ENCODE peak calls at places on chromosomes 6 and 20, in nine cellular contexts. J, E, A, F, S, X, L, Y and K are unnamed samples.

GRCh38 chr6:158489441-158489840 is 70.5 kb upstream of the TMEM181 start:
- DNase-seq in J (no peak), E (no peak), A (no peak), F (no peak), S (no peak), X (no peak), L (no peak), Y (no peak), K (no peak)

GRCh38 chr20:57220187-57221165 is 46.0 kb downstream of the BMP7 start:
- DNase-seq in J (no peak), E (no peak), A (no peak), F (no peak), S (no peak), X (no peak), L (no peak), Y (no peak), K (no peak)

GRCh38 chr6:13586936-13587542 is 12.6 kb downstream of the SIRT5 start:
- DNase-seq in J (no peak), E (no peak), A (no peak), F (no peak), S (no peak), X (no peak), L (no peak), Y (no peak), K (no peak)

GRCh38 chr6:83970582-83970981 is 63.0 kb upstream of the MRAP2 start:
- DNase-seq in J (no peak), E (no peak), A (no peak), F (no peak), S (no peak), X (no peak), L (no peak), Y (no peak), K (no peak)

GRCh38 chr20:23152308-23152892 is 66.3 kb upstream of the CD93 start:
- DNase-seq in J (peak), E (no peak), A (no peak), F (no peak), S (peak), X (no peak), L (no peak), Y (no peak), K (no peak)

GRCh38 chr20:49136817-49137571 is 51.1 kb downstream of the STAU1 start:
- DNase-seq in J (no peak), E (no peak), A (no peak), F (no peak), S (no peak), X (no peak), L (no peak), Y (no peak), K (no peak)

GRCh38 chr20:2390971-2391675 is 10.4 kb downstream of the TGM6 start:
- DNase-seq in J (no peak), E (no peak), A (no peak), F (no peak), S (no peak), X (no peak), L (no peak), Y (no peak), K (no peak)

GRCh38 chr6:104349191-104349590 is 510.5 kb downstream of the HACE1 start:
- DNase-seq in J (no peak), E (no peak), A (no peak), F (no peak), S (no peak), X (no peak), L (no peak), Y (no peak), K (no peak)

GRCh38 chr6:150453357-150453756 is 84.5 kb downstream of the IYD start:
- DNase-seq in J (no peak), E (no peak), A (no peak), F (no peak), S (no peak), X (no peak), L (no peak), Y (no peak), K (no peak)

GRCh38 chr6:170262481-170263088 is 28.3 kb downstream of the DLL1 start:
- DNase-seq in J (no peak), E (no peak), A (no peak), F (no peak), S (no peak), X (no peak), L (no peak), Y (no peak), K (no peak)

GRCh38 chr20:46084805-46085792 is 4.7 kb downstream of the NCOA5 start:
- DNase-seq in J (no peak), E (no peak), A (no peak), F (peak), S (no peak), X (no peak), L (no peak), Y (no peak), K (no peak)

GRCh38 chr6:167543602-167544506 is 219.0 kb downstream of the TTLL2 start:
- DNase-seq in J (peak), E (no peak), A (no peak), F (peak), S (no peak), X (no peak), L (no peak), Y (no peak), K (no peak)

GRCh38 chr6:39366875-39367618 is 44.5 kb upstream of the KCNK16 start:
- DNase-seq in J (peak), E (no peak), A (no peak), F (no peak), S (no peak), X (no peak), L (no peak), Y (no peak), K (no peak)

GRCh38 chr6:56708810-56709597 is 66.3 kb upstream of the DST start:
- DNase-seq in J (no peak), E (peak), A (no peak), F (peak), S (no peak), X (peak), L (peak), Y (peak), K (no peak)

GRCh38 chr20:63224272-63225081 is 8.5 kb upstream of the YTHDF1 start:
- DNase-seq in J (peak), E (no peak), A (no peak), F (peak), S (no peak), X (peak), L (no peak), Y (no peak), K (no peak)

GRCh38 chr20:56875052-56875663 is 246.1 kb downstream of the TFAP2C start:
- DNase-seq in J (peak), E (no peak), A (no peak), F (peak), S (no peak), X (no peak), L (peak), Y (no peak), K (peak)

GRCh38 chr20:9884666-9885065 is 45.8 kb upstream of the PAK5 start:
- DNase-seq in J (no peak), E (no peak), A (no peak), F (no peak), S (no peak), X (no peak), L (no peak), Y (peak), K (no peak)

GRCh38 chr6:28269492-28269891 is 2.5 kb downstream of the ZSCAN26 start:
- DNase-seq in J (peak), E (no peak), A (no peak), F (peak), S (no peak), X (no peak), L (peak), Y (no peak), K (peak)

GRCh38 chr6:63663147-63663877 is 27.7 kb downstream of the PHF3 start:
- DNase-seq in J (peak), E (no peak), A (no peak), F (peak), S (no peak), X (no peak), L (no peak), Y (no peak), K (no peak)

GRCh38 chr6:158072083-158072721 is 90.5 kb downstream of the SYNJ2 start:
- DNase-seq in J (peak), E (peak), A (peak), F (peak), S (peak), X (peak), L (no peak), Y (peak), K (no peak)

GRCh38 chr6:116072368-116072767 is 11.7 kb upstream of the FRK start:
- DNase-seq in J (no peak), E (peak), A (no peak), F (no peak), S (no peak), X (no peak), L (no peak), Y (no peak), K (no peak)

GRCh38 chr6:1418471-1419191 is 29.3 kb downstream of the FOXF2 start:
- DNase-seq in J (no peak), E (no peak), A (no peak), F (peak), S (no peak), X (no peak), L (no peak), Y (no peak), K (no peak)

GRCh38 chr6:1611322-1611571 is 1.5 kb downstream of the FOXC1 start:
- DNase-seq in J (no peak), E (no peak), A (no peak), F (no peak), S (no peak), X (peak), L (no peak), Y (peak), K (no peak)

GRCh38 chr6:109347779-109348178 is 34.5 kb downstream of the CD164 start:
- DNase-seq in J (no peak), E (no peak), A (no peak), F (no peak), S (no peak), X (no peak), L (no peak), Y (no peak), K (no peak)

GRCh38 chr20:37898301-37899104 is 4.4 kb upstream of the VSTM2L start:
- DNase-seq in J (no peak), E (no peak), A (no peak), F (no peak), S (no peak), X (no peak), L (no peak), Y (no peak), K (no peak)

GRCh38 chr6:37779902-37780628 is 39.5 kb upstream of the ZFAND3 start:
- DNase-seq in J (no peak), E (no peak), A (no peak), F (no peak), S (no peak), X (peak), L (no peak), Y (peak), K (no peak)

GRCh38 chr6:1696495-1696850 is 86.8 kb downstream of the FOXC1 start:
- DNase-seq in J (no peak), E (no peak), A (no peak), F (no peak), S (no peak), X (no peak), L (no peak), Y (no peak), K (no peak)

GRCh38 chr6:125154184-125155135 is 887 bp downstream of the TPD52L1 start:
- DNase-seq in J (no peak), E (peak), A (peak), F (no peak), S (peak), X (peak), L (peak), Y (peak), K (no peak)

GRCh38 chr20:58891686-58892125 is 39.2 kb downstream of the GNAS start:
- DNase-seq in J (no peak), E (peak), A (peak), F (no peak), S (peak), X (peak), L (no peak), Y (peak), K (no peak)

GRCh38 chr20:25252686-25253421 is 5.0 kb downstream of the PYGB start:
- DNase-seq in J (no peak), E (no peak), A (no peak), F (no peak), S (no peak), X (no peak), L (no peak), Y (no peak), K (no peak)
- H3K27ac ChIP-seq in J (no peak), E (no peak), A (no peak), F (no peak), S (no peak), X (no peak), L (peak), Y (no peak), K (peak)

GRCh38 chr6:138038148-138038870 is 68.9 kb downstream of the PERP start:
- DNase-seq in J (no peak), E (no peak), A (no peak), F (no peak), S (no peak), X (no peak), L (no peak), Y (no peak), K (no peak)

GRCh38 chr6:138034229-138034628 is 73.0 kb downstream of the PERP start:
- DNase-seq in J (no peak), E (no peak), A (no peak), F (no peak), S (no peak), X (no peak), L (no peak), Y (no peak), K (no peak)

GRCh38 chr6:138035070-138035469 is 72.1 kb downstream of the PERP start:
- DNase-seq in J (no peak), E (no peak), A (no peak), F (no peak), S (no peak), X (no peak), L (no peak), Y (no peak), K (no peak)

GRCh38 chr6:138036111-138036510 is 71.1 kb downstream of the PERP start:
- DNase-seq in J (no peak), E (no peak), A (no peak), F (no peak), S (no peak), X (no peak), L (peak), Y (peak), K (no peak)

GRCh38 chr6:138036955-138037592 is 70.1 kb downstream of the PERP start:
- DNase-seq in J (no peak), E (no peak), A (no peak), F (no peak), S (no peak), X (no peak), L (no peak), Y (no peak), K (peak)
- H3K27ac ChIP-seq in J (no peak), E (no peak), A (no peak), F (no peak), S (no peak), X (no peak), L (no peak), Y (no peak), K (no peak)

GRCh38 chr6:131205891-131206290 is 70.6 kb downstream of the AKAP7 start:
- DNase-seq in J (no peak), E (no peak), A (no peak), F (no peak), S (no peak), X (no peak), L (no peak), Y (no peak), K (no peak)
- H3K27ac ChIP-seq in J (no peak), E (no peak), A (no peak), F (no peak), S (no peak), X (no peak), L (no peak), Y (no peak), K (no peak)

GRCh38 chr6:135936606-135937005 is 85.1 kb downstream of the PDE7B start:
- DNase-seq in J (peak), E (no peak), A (no peak), F (peak), S (no peak), X (no peak), L (no peak), Y (no peak), K (peak)
- H3K27ac ChIP-seq in J (peak), E (no peak), A (peak), F (peak), S (no peak), X (no peak), L (no peak), Y (no peak), K (peak)

GRCh38 chr6:73302339-73302738 is 39.3 kb upstream of the KHDC1 start:
- DNase-seq in J (no peak), E (no peak), A (no peak), F (no peak), S (no peak), X (no peak), L (no peak), Y (no peak), K (no peak)
- H3K27ac ChIP-seq in J (no peak), E (no peak), A (no peak), F (no peak), S (no peak), X (no peak), L (no peak), Y (no peak), K (no peak)

GRCh38 chr6:137782166-137783039 is 84.7 kb upstream of the TNFAIP3 start:
- DNase-seq in J (no peak), E (no peak), A (no peak), F (no peak), S (no peak), X (no peak), L (no peak), Y (no peak), K (no peak)
- H3K27ac ChIP-seq in J (no peak), E (no peak), A (no peak), F (no peak), S (no peak), X (no peak), L (no peak), Y (no peak), K (no peak)

DNA sequence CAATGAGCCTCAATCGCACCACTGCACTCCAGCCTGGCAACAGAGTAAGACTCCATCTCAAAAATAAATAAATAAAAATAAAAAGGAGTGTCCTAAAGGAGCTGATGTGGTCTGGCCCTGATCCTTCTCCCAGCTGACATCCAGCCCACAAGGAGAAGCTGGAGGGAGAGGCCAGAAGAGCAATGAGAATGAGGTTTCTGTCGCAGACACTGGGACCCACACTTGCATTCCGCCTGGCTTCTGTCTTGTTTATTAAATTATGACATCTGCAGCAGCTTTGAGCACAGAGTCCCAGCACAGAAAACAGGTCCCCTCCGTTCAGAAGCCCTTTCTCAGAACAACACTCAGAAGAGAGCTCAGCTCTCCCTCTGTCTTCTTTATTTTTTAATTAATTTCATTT is 10.3 kb upstream of the E2F1 start:
- DNase-seq in J (no peak), E (no peak), A (no peak), F (no peak), S (no peak), X (no peak), L (no peak), Y (no peak), K (no peak)
- H3K27ac ChIP-seq in J (no peak), E (no peak), A (peak), F (no peak), S (no peak), X (no peak), L (no peak), Y (no peak), K (no peak)

GRCh38 chr6:16322666-16323312 is 84.4 kb downstream of the GMPR start:
- DNase-seq in J (peak), E (peak), A (peak), F (peak), S (no peak), X (peak), L (no peak), Y (peak), K (no peak)

GRCh38 chr6:16321826-16322225 is 83.4 kb downstream of the GMPR start:
- DNase-seq in J (no peak), E (no peak), A (no peak), F (no peak), S (no peak), X (no peak), L (no peak), Y (no peak), K (no peak)

GRCh38 chr6:16320533-16321340 is 82.3 kb downstream of the GMPR start:
- DNase-seq in J (no peak), E (no peak), A (peak), F (no peak), S (no peak), X (no peak), L (no peak), Y (no peak), K (no peak)

GRCh38 chr6:16319813-16320532 is 81.6 kb downstream of the GMPR start:
- DNase-seq in J (peak), E (no peak), A (peak), F (peak), S (no peak), X (no peak), L (peak), Y (no peak), K (peak)

DNA sequence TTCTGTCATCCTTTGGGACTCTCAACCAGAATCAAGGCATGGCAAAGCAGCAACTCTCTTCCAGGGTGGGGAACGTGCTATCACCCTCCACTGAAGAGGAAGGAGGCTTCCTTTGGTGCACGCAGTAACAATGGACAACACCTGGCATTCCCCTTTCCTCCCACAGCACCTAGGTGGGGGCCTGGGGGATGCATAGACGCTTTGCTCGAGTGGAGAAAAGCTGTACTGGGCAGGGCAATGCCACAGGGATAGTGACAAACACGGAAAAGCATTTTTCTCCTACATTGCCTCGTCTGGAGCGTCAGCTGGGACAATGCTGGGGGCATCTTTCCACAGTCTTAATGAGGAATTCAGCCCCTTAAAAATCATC is 82.9 kb downstream of the GMPR start:
- DNase-seq in J (no peak), E (no peak), A (no peak), F (no peak), S (no peak), X (no peak), L (no peak), Y (no peak), K (no peak)
- H3K27ac ChIP-seq in J (no peak), E (no peak), A (peak), F (no peak), S (no peak), X (no peak), L (no peak), Y (no peak), K (no peak)

GRCh38 chr6:31541059-31541657 is 645 bp downstream of the DDX39B start:
- DNase-seq in J (no peak), E (peak), A (no peak), F (no peak), S (no peak), X (peak), L (no peak), Y (peak), K (no peak)

GRCh38 chr6:31538805-31539400 is 2.9 kb downstream of the DDX39B start:
- DNase-seq in J (no peak), E (peak), A (no peak), F (no peak), S (no peak), X (no peak), L (no peak), Y (no peak), K (no peak)

GRCh38 chr6:31543639-31544038 is 1.8 kb upstream of the DDX39B start:
- DNase-seq in J (no peak), E (no peak), A (no peak), F (no peak), S (no peak), X (no peak), L (no peak), Y (no peak), K (no peak)

GRCh38 chr6:31541658-31542521 is at the start of gene DDX39B:
- DNase-seq in J (peak), E (peak), A (peak), F (peak), S (peak), X (peak), L (peak), Y (peak), K (peak)

DNA sequence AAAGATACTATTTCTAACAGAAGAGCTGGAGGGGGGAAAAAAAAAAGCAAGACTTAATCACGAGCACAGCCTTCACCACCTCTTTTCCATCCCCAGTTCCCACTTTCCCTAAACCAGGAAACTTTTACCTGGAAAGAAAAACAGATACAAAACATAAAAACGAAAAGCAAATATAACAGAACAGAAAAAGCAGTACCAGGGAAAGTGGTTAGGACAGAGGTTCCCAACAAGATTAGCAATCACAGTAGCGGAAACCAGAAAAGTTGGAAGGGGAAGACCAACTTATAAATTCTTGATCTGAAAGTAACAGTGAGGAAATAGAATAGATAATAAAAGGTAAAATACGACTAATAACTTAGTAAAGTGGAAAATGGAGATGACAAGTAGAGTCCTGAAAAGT is 1.2 kb downstream of the DDX39B start:
- DNase-seq in J (no peak), E (no peak), A (no peak), F (peak), S (no peak), X (no peak), L (no peak), Y (no peak), K (no peak)
- H3K27ac ChIP-seq in J (peak), E (peak), A (peak), F (peak), S (peak), X (no peak), L (peak), Y (peak), K (peak)

GRCh38 chr6:11608600-11609323 is 71.2 kb downstream of the TMEM170B start:
- DNase-seq in J (no peak), E (no peak), A (no peak), F (no peak), S (no peak), X (no peak), L (no peak), Y (no peak), K (no peak)
- H3K27ac ChIP-seq in J (peak), E (no peak), A (no peak), F (peak), S (no peak), X (no peak), L (no peak), Y (no peak), K (no peak)